ENCODE peak calls at places on chromosomes 3 and 15, in seven cellular contexts. One of them, this sample, is unnamed. For H3K9me3, the result is how much of the 10 kb centered on the place peaks cover.

GRCh38 chr3:122415104-122415744 is 638 bp downstream of the WDR5B start:
- DNase-seq in pancreas: peak
- DNase-seq in SK-N-SH: peak
- DNase-seq in Panc1: no peak
- DNase-seq in breast epithelium: no peak
- DNase-seq in SJCRH30: peak
- DNase-seq in AG04450: no peak
- DNase-seq in this sample: no peak

GRCh38 chr15:66293419-66294156 is at the start of gene DIS3L:
- DNase-seq in breast epithelium: no peak
- DNase-seq in AG04450: no peak
- DNase-seq in SJCRH30: peak
- DNase-seq in SK-N-SH: peak
- DNase-seq in pancreas: peak
- DNase-seq in Panc1: no peak
- DNase-seq in this sample: peak

GRCh38 chr15:66486887-66487286 is 10.7 kb downstream of the SNAPC5 start:
- DNase-seq in AG04450: no peak
- DNase-seq in pancreas: no peak
- DNase-seq in breast epithelium: no peak
- DNase-seq in SK-N-SH: no peak
- DNase-seq in SJCRH30: no peak
- DNase-seq in Panc1: no peak
- DNase-seq in this sample: no peak

GRCh38 chr3:48656841-48657281 is 5.8 kb downstream of the CELSR3 start:
- DNase-seq in SJCRH30: no peak
- DNase-seq in pancreas: no peak
- DNase-seq in Panc1: no peak
- DNase-seq in SK-N-SH: no peak
- DNase-seq in breast epithelium: no peak
- DNase-seq in AG04450: no peak
- DNase-seq in this sample: no peak

GRCh38 chr3:133944641-133945441 is 49.2 kb upstream of the RAB6B start:
- DNase-seq in SJCRH30: peak
- DNase-seq in breast epithelium: no peak
- DNase-seq in AG04450: no peak
- DNase-seq in SK-N-SH: peak
- DNase-seq in pancreas: no peak
- DNase-seq in Panc1: no peak
- DNase-seq in this sample: no peak

GRCh38 chr3:88626426-88627120 is 476.8 kb downstream of the C3orf38 start:
- DNase-seq in SK-N-SH: no peak
- DNase-seq in SJCRH30: no peak
- DNase-seq in Panc1: no peak
- DNase-seq in AG04450: no peak
- DNase-seq in breast epithelium: no peak
- DNase-seq in pancreas: peak
- DNase-seq in this sample: no peak

GRCh38 chr3:23992051-23992628 is 47.1 kb downstream of the NR1D2 start:
- DNase-seq in SJCRH30: peak
- DNase-seq in breast epithelium: no peak
- DNase-seq in Panc1: no peak
- DNase-seq in SK-N-SH: peak
- DNase-seq in pancreas: no peak
- DNase-seq in AG04450: no peak
- DNase-seq in this sample: no peak

GRCh38 chr3:186705882-186706780 is 11.0 kb upstream of the KNG1 start:
- DNase-seq in SJCRH30: no peak
- DNase-seq in SK-N-SH: no peak
- DNase-seq in breast epithelium: no peak
- DNase-seq in AG04450: no peak
- DNase-seq in pancreas: no peak
- DNase-seq in Panc1: no peak
- DNase-seq in this sample: no peak

GRCh38 chr3:149435936-149436885 is 38.3 kb upstream of the TM4SF4 start:
- DNase-seq in SJCRH30: no peak
- DNase-seq in breast epithelium: no peak
- DNase-seq in SK-N-SH: no peak
- DNase-seq in pancreas: no peak
- DNase-seq in Panc1: no peak
- DNase-seq in AG04450: no peak
- DNase-seq in this sample: no peak

GRCh38 chr3:117045143-117045542 is 335.6 kb downstream of the TUSC7 start:
- DNase-seq in SJCRH30: no peak
- DNase-seq in AG04450: no peak
- DNase-seq in Panc1: no peak
- DNase-seq in breast epithelium: no peak
- DNase-seq in pancreas: no peak
- DNase-seq in SK-N-SH: no peak
- DNase-seq in this sample: no peak

DNA sequence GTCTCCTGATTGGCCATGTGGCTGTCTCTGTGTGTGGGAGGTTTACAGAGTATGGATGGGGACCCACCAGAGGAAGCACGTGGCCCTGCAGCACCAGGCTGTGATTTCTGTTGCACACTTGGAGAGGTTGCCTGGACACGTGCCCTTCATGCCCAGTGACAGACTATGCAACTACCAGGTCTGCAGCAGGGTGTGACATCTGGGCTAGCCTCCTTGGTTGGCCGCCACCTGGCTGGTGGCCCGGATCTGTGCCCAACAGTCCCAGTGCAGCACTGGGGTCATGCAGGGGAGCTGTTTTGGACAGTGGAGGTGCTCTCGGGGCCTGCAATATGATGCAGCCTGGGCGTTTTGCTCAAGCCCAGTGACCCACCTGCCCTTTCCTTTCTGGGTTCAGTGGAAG is 212.5 kb downstream of the UBE3A start:
- DNase-seq in breast epithelium: no peak
- DNase-seq in SK-N-SH: no peak
- DNase-seq in SJCRH30: no peak
- DNase-seq in AG04450: no peak
- DNase-seq in pancreas: no peak
- DNase-seq in Panc1: no peak
- DNase-seq in this sample: no peak
- H3K9me3 ChIP-seq in breast epithelium: half or more
- H3K9me3 ChIP-seq in SK-N-SH: under half
- H3K9me3 ChIP-seq in SJCRH30: under half
- H3K9me3 ChIP-seq in AG04450: half or more
- H3K9me3 ChIP-seq in pancreas: under half
- H3K9me3 ChIP-seq in Panc1: under half
- H3K9me3 ChIP-seq in this sample: under half

GRCh38 chr15:25133804-25134203 is 179.0 kb downstream of the SNRPN start:
- DNase-seq in Panc1: no peak
- DNase-seq in SJCRH30: no peak
- DNase-seq in SK-N-SH: no peak
- DNase-seq in pancreas: no peak
- DNase-seq in AG04450: no peak
- DNase-seq in breast epithelium: no peak
- DNase-seq in this sample: no peak
- H3K9me3 ChIP-seq in Panc1: under half
- H3K9me3 ChIP-seq in SJCRH30: under half
- H3K9me3 ChIP-seq in SK-N-SH: under half
- H3K9me3 ChIP-seq in pancreas: under half
- H3K9me3 ChIP-seq in AG04450: under half
- H3K9me3 ChIP-seq in breast epithelium: under half
- H3K9me3 ChIP-seq in this sample: under half

GRCh38 chr15:46344906-46345305 is 710.1 kb downstream of the SQOR start:
- DNase-seq in pancreas: no peak
- DNase-seq in Panc1: no peak
- DNase-seq in SJCRH30: no peak
- DNase-seq in SK-N-SH: no peak
- DNase-seq in breast epithelium: no peak
- DNase-seq in AG04450: no peak
- DNase-seq in this sample: no peak
- H3K9me3 ChIP-seq in pancreas: under half
- H3K9me3 ChIP-seq in Panc1: under half
- H3K9me3 ChIP-seq in SJCRH30: under half
- H3K9me3 ChIP-seq in SK-N-SH: under half
- H3K9me3 ChIP-seq in breast epithelium: under half
- H3K9me3 ChIP-seq in AG04450: under half
- H3K9me3 ChIP-seq in this sample: under half

DNA sequence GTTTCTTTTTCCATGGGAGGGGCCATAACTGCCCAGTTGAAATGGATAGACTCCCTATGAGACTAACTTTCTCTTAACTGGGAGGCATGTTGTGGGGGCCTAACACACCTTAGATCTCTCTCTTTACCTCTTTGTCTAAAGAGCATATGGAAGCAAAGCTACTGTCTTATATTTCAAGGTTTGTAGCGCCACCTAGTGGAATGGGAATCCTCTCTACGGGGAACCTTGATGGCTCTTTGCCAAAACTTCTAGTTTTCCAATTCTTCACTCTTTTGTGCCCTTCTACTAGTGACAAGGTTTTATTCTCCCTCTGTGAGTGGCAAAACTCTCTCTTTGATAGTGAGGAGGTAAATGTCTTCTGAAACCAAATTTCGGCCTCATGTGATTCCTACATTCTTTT is 1030.4 kb upstream of the CADM2 start:
- DNase-seq in Panc1: no peak
- DNase-seq in SK-N-SH: peak
- DNase-seq in SJCRH30: peak
- DNase-seq in AG04450: no peak
- DNase-seq in breast epithelium: no peak
- DNase-seq in pancreas: no peak
- DNase-seq in this sample: no peak
- H3K9me3 ChIP-seq in Panc1: under half
- H3K9me3 ChIP-seq in SK-N-SH: under half
- H3K9me3 ChIP-seq in SJCRH30: under half
- H3K9me3 ChIP-seq in AG04450: under half
- H3K9me3 ChIP-seq in breast epithelium: under half
- H3K9me3 ChIP-seq in pancreas: under half
- H3K9me3 ChIP-seq in this sample: under half

GRCh38 chr3:3783155-3783554 is 16.1 kb upstream of the LRRN1 start:
- DNase-seq in SK-N-SH: peak
- DNase-seq in AG04450: no peak
- DNase-seq in pancreas: no peak
- DNase-seq in Panc1: no peak
- DNase-seq in breast epithelium: no peak
- DNase-seq in SJCRH30: no peak
- DNase-seq in this sample: no peak
- H3K9me3 ChIP-seq in SK-N-SH: under half
- H3K9me3 ChIP-seq in AG04450: under half
- H3K9me3 ChIP-seq in pancreas: under half
- H3K9me3 ChIP-seq in Panc1: under half
- H3K9me3 ChIP-seq in breast epithelium: under half
- H3K9me3 ChIP-seq in SJCRH30: under half
- H3K9me3 ChIP-seq in this sample: under half

DNA sequence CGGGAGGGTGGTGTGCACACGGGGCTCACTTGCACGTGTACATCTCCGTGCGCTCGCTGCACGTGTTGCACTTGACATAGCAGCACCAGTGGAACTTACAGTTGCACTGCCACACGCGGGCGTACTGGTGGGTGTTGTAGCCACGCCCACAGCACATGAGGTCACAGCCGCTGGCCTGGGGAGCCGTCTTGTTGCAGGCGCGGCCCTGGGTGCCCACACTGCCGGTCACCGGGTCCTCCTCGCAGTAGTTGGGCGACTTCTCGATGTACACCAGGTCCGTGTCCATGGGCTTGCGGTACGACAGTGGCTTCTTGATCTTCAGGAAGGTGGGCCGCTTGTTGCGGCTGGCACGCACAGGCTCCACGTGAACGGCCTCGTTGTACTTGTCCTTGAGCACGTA is 61.0 kb downstream of the WNT7A start:
- DNase-seq in AG04450: no peak
- DNase-seq in breast epithelium: no peak
- DNase-seq in SJCRH30: no peak
- DNase-seq in SK-N-SH: no peak
- DNase-seq in pancreas: no peak
- DNase-seq in Panc1: no peak
- DNase-seq in this sample: no peak
- H3K9me3 ChIP-seq in AG04450: half or more
- H3K9me3 ChIP-seq in breast epithelium: under half
- H3K9me3 ChIP-seq in SJCRH30: under half
- H3K9me3 ChIP-seq in SK-N-SH: under half
- H3K9me3 ChIP-seq in pancreas: under half
- H3K9me3 ChIP-seq in Panc1: under half
- H3K9me3 ChIP-seq in this sample: under half

DNA sequence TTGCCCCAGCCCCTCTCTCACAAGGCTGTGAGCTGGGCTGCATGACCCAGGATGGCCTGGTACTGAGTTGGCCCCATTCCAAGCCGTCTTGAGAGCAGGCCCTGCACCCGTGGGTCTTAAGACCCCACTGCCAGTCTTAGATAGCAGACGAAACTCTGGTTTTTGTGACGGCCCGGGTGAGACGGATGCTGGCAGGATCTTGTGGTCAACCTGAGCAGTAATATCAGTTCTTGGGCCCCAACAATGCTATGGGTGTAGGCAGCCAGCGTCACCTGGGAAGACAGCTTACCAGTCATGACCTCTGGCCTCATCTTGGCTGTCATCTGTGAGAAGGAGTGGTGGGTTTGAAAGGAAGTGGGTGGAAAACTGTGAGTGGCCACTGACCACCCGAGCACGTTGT is 305.8 kb downstream of the ARRDC4 start:
- DNase-seq in AG04450: no peak
- DNase-seq in SJCRH30: no peak
- DNase-seq in pancreas: no peak
- DNase-seq in SK-N-SH: no peak
- DNase-seq in Panc1: no peak
- DNase-seq in breast epithelium: no peak
- DNase-seq in this sample: no peak
- H3K9me3 ChIP-seq in AG04450: under half
- H3K9me3 ChIP-seq in SJCRH30: under half
- H3K9me3 ChIP-seq in pancreas: under half
- H3K9me3 ChIP-seq in SK-N-SH: under half
- H3K9me3 ChIP-seq in Panc1: under half
- H3K9me3 ChIP-seq in breast epithelium: under half
- H3K9me3 ChIP-seq in this sample: under half

GRCh38 chr15:25208735-25209134 is 230.1 kb downstream of the UBE3A start:
- DNase-seq in SK-N-SH: no peak
- DNase-seq in SJCRH30: no peak
- DNase-seq in AG04450: no peak
- DNase-seq in breast epithelium: no peak
- DNase-seq in Panc1: no peak
- DNase-seq in pancreas: no peak
- DNase-seq in this sample: no peak
- H3K9me3 ChIP-seq in SK-N-SH: under half
- H3K9me3 ChIP-seq in SJCRH30: under half
- H3K9me3 ChIP-seq in AG04450: half or more
- H3K9me3 ChIP-seq in breast epithelium: half or more
- H3K9me3 ChIP-seq in Panc1: under half
- H3K9me3 ChIP-seq in pancreas: under half
- H3K9me3 ChIP-seq in this sample: under half

This sample was measured in T-helper 17 cell.